ENCODE peak calls at places on chromosomes 2 and 18, in seven cellular contexts. D, W, Q, H, I, T and L are unnamed samples.

GRCh38 chr2:237729681-237730475 is 68.7 kb upstream of the RBM44 start:
- DNase-seq in D (no peak), W (no peak), Q (no peak), H (no peak), I (no peak), T (no peak), L (no peak)

GRCh38 chr2:12213222-12213621 is 466.8 kb downstream of the LPIN1 start:
- DNase-seq in D (no peak), W (no peak), Q (no peak), H (no peak), I (no peak), T (no peak), L (no peak)

GRCh38 chr2:223674998-223675609 is 72.9 kb upstream of the SCG2 start:
- DNase-seq in D (no peak), W (no peak), Q (no peak), H (peak), I (no peak), T (no peak), L (no peak)

GRCh38 chr2:178553047-178553446 is 72.8 kb downstream of the PLEKHA3 start:
- DNase-seq in D (no peak), W (no peak), Q (no peak), H (peak), I (no peak), T (peak), L (no peak)

GRCh38 chr18:47420130-47420529 is 168.7 kb upstream of the SKOR2 start:
- DNase-seq in D (no peak), W (no peak), Q (no peak), H (no peak), I (no peak), T (no peak), L (peak)

GRCh38 chr18:28903366-28903765 is 726.4 kb upstream of the CDH2 start:
- DNase-seq in D (no peak), W (no peak), Q (no peak), H (no peak), I (no peak), T (peak), L (no peak)

GRCh38 chr2:61946661-61947060 is 41.2 kb downstream of the COMMD1 start:
- DNase-seq in D (no peak), W (no peak), Q (no peak), H (no peak), I (no peak), T (no peak), L (no peak)

GRCh38 chr18:13611616-13612110 is 114.7 kb downstream of the FAM210A start:
- DNase-seq in D (no peak), W (no peak), Q (no peak), H (peak), I (peak), T (no peak), L (no peak)

GRCh38 chr2:102064679-102065674 is 73.2 kb downstream of the IL1R2 start:
- DNase-seq in D (no peak), W (no peak), Q (no peak), H (no peak), I (no peak), T (no peak), L (no peak)